ENCODE peak calls at places on chromosomes 12 and 14, in four cellular contexts. One of them, this sample, is unnamed.

GRCh38 chr12:3149505-3150307 is 72.5 kb downstream of the TSPAN9 start:
- DNase-seq in brain microvascular endothelial cell: no peak
- DNase-seq in upper lobe of right lung: peak
- DNase-seq in psoas muscle: no peak
- DNase-seq in this sample: no peak

GRCh38 chr12:62840311-62840710 is 94.6 kb downstream of the PPM1H start:
- DNase-seq in brain microvascular endothelial cell: no peak
- DNase-seq in upper lobe of right lung: no peak
- DNase-seq in psoas muscle: no peak
- DNase-seq in this sample: no peak

GRCh38 chr12:116319316-116319715 is 41.8 kb upstream of the MED13L start:
- DNase-seq in brain microvascular endothelial cell: no peak
- DNase-seq in upper lobe of right lung: no peak
- DNase-seq in psoas muscle: no peak
- DNase-seq in this sample: no peak

GRCh38 chr12:67818379-67819001 is 169.9 kb downstream of the DYRK2 start:
- DNase-seq in brain microvascular endothelial cell: no peak
- DNase-seq in upper lobe of right lung: no peak
- DNase-seq in psoas muscle: no peak
- DNase-seq in this sample: no peak

GRCh38 chr14:22113401-22113800 is 439.8 kb upstream of the OR4E1 start:
- DNase-seq in brain microvascular endothelial cell: no peak
- DNase-seq in upper lobe of right lung: no peak
- DNase-seq in psoas muscle: no peak
- DNase-seq in this sample: no peak

GRCh38 chr12:11174022-11174421 is 3.0 kb downstream of the SMIM10L1 start:
- DNase-seq in brain microvascular endothelial cell: no peak
- DNase-seq in upper lobe of right lung: no peak
- DNase-seq in psoas muscle: no peak
- DNase-seq in this sample: no peak

GRCh38 chr12:16955083-16955657 is 349.2 kb upstream of the LMO3 start:
- DNase-seq in brain microvascular endothelial cell: no peak
- DNase-seq in upper lobe of right lung: no peak
- DNase-seq in psoas muscle: no peak
- DNase-seq in this sample: no peak

GRCh38 chr12:100360450-100360849 is 3.6 kb downstream of the SLC17A8 start:
- DNase-seq in brain microvascular endothelial cell: no peak
- DNase-seq in upper lobe of right lung: no peak
- DNase-seq in psoas muscle: no peak
- DNase-seq in this sample: no peak

GRCh38 chr12:28975564-28976340 is 173.3 kb upstream of the FAR2 start:
- DNase-seq in brain microvascular endothelial cell: no peak
- DNase-seq in upper lobe of right lung: no peak
- DNase-seq in psoas muscle: no peak
- DNase-seq in this sample: no peak

GRCh38 chr12:12010277-12011031 is 60.3 kb upstream of the BCL2L14 start:
- DNase-seq in brain microvascular endothelial cell: peak
- DNase-seq in upper lobe of right lung: peak
- DNase-seq in psoas muscle: peak
- DNase-seq in this sample: peak

GRCh38 chr12:128829870-128830504 is 6.2 kb upstream of the SLC15A4 start:
- DNase-seq in brain microvascular endothelial cell: no peak
- DNase-seq in upper lobe of right lung: no peak
- DNase-seq in psoas muscle: no peak
- DNase-seq in this sample: no peak

GRCh38 chr12:40203060-40203430 is 21.8 kb upstream of the LRRK2 start:
- DNase-seq in brain microvascular endothelial cell: no peak
- DNase-seq in upper lobe of right lung: no peak
- DNase-seq in psoas muscle: no peak
- DNase-seq in this sample: no peak

GRCh38 chr12:127145929-127146789 is 1120.8 kb upstream of the TMEM132C start:
- DNase-seq in brain microvascular endothelial cell: peak
- DNase-seq in upper lobe of right lung: peak
- DNase-seq in psoas muscle: peak
- DNase-seq in this sample: peak

GRCh38 chr12:106226884-106227640 is 20.8 kb downstream of the CKAP4 start:
- DNase-seq in brain microvascular endothelial cell: peak
- DNase-seq in upper lobe of right lung: no peak
- DNase-seq in psoas muscle: no peak
- DNase-seq in this sample: no peak

GRCh38 chr12:94172031-94172430 is 23.7 kb downstream of the PLXNC1 start:
- DNase-seq in brain microvascular endothelial cell: peak
- DNase-seq in upper lobe of right lung: no peak
- DNase-seq in psoas muscle: no peak
- DNase-seq in this sample: no peak

GRCh38 chr12:6345319-6346071 is 3.6 kb upstream of the TNFRSF1A start:
- DNase-seq in brain microvascular endothelial cell: peak
- DNase-seq in upper lobe of right lung: no peak
- DNase-seq in psoas muscle: no peak
- DNase-seq in this sample: no peak

GRCh38 chr12:64400041-64400440 is 4.2 kb upstream of the XPOT start:
- DNase-seq in brain microvascular endothelial cell: peak
- DNase-seq in upper lobe of right lung: no peak
- DNase-seq in psoas muscle: no peak
- DNase-seq in this sample: no peak

GRCh38 chr12:124517260-124518050 is 50.0 kb downstream of the NCOR2 start:
- DNase-seq in brain microvascular endothelial cell: no peak
- DNase-seq in upper lobe of right lung: peak
- DNase-seq in psoas muscle: peak
- DNase-seq in this sample: no peak

GRCh38 chr12:52871291-52871961 is 22.6 kb upstream of the KRT78 start:
- DNase-seq in brain microvascular endothelial cell: peak
- DNase-seq in upper lobe of right lung: no peak
- DNase-seq in psoas muscle: no peak
- DNase-seq in this sample: peak

GRCh38 chr12:6700646-6701051 is at the start of gene PIANP:
- DNase-seq in brain microvascular endothelial cell: no peak
- DNase-seq in upper lobe of right lung: peak
- DNase-seq in psoas muscle: peak
- DNase-seq in this sample: no peak

GRCh38 chr14:56482306-56482705 is 97.3 kb upstream of the TMEM260 start:
- DNase-seq in brain microvascular endothelial cell: peak
- DNase-seq in upper lobe of right lung: no peak
- DNase-seq in psoas muscle: no peak
- DNase-seq in this sample: no peak

GRCh38 chr14:23061995-23062394 is 4.7 kb upstream of the CDH24 start:
- DNase-seq in brain microvascular endothelial cell: peak
- DNase-seq in upper lobe of right lung: no peak
- DNase-seq in psoas muscle: peak
- DNase-seq in this sample: peak

GRCh38 chr12:54657048-54657696 is 9.0 kb upstream of the DCD start:
- DNase-seq in brain microvascular endothelial cell: no peak
- DNase-seq in upper lobe of right lung: no peak
- DNase-seq in psoas muscle: no peak
- DNase-seq in this sample: no peak

GRCh38 chr14:72528059-72528950 is 365.6 kb downstream of the DPF3 start:
- DNase-seq in brain microvascular endothelial cell: peak
- DNase-seq in upper lobe of right lung: no peak
- DNase-seq in psoas muscle: no peak
- DNase-seq in this sample: no peak

DNA sequence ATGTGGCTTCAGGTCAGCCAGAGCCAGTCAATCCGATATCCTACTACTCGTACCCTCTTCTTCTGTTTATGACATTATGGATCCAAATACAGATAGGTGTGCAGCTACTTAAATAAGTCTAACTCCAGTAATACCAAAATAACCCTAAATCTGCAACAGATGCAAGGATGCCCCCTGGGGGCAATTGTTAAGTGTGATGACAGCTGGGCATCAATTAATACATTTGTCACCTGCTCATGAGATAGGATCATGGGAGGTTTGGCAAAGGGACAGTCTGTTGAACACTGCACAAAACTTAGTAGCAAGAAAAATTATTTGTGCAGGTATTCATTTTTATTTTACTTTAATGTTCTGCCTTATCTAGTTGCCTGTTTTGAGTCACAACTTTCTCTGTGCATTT is 83.2 kb downstream of the SLC38A6 start:
- DNase-seq in brain microvascular endothelial cell: no peak
- DNase-seq in upper lobe of right lung: no peak
- DNase-seq in psoas muscle: no peak
- DNase-seq in this sample: no peak
- TF ChIP-seq CTCF in brain microvascular endothelial cell: no peak
- TF ChIP-seq CTCF in upper lobe of right lung: no peak
- TF ChIP-seq CTCF in psoas muscle: no peak
- TF ChIP-seq CTCF in this sample: no peak

DNA sequence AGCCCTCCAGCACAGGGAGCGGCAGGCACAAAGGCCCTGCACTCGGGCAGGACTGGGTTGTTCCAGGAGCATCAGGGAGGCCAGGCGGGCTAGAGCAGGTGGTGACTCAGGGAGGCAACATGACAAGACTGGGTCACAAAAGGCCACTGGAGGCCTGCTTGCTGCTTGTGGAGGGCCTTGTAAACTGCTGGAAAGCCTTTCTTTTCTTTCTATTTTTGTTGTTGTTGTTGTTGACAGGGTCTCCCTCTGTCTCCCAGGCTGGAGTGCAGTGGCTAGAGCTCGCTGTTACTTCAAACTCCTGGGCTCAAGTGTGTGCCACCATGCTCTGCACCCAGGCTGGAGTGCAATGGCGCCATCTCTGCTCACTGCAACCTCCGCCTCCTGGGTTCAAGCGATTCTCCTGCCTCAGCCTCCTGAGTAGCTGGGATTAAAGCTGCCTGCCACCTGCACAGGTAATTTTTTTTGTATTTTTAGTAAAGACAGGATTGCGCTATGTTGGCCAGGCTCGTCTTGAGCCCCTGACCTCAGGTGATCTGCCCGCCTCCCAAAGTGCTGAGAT is 11.8 kb upstream of the RCOR1 start:
- DNase-seq in brain microvascular endothelial cell: no peak
- DNase-seq in upper lobe of right lung: no peak
- DNase-seq in psoas muscle: no peak
- DNase-seq in this sample: no peak
- TF ChIP-seq CTCF in brain microvascular endothelial cell: no peak
- TF ChIP-seq CTCF in upper lobe of right lung: no peak
- TF ChIP-seq CTCF in psoas muscle: no peak
- TF ChIP-seq CTCF in this sample: no peak

GRCh38 chr14:103746706-103747105 is 31.1 kb downstream of the ZFYVE21 start:
- DNase-seq in brain microvascular endothelial cell: peak
- DNase-seq in upper lobe of right lung: no peak
- DNase-seq in psoas muscle: no peak
- DNase-seq in this sample: no peak

GRCh38 chr14:103749452-103749851 is 33.8 kb downstream of the ZFYVE21 start:
- DNase-seq in brain microvascular endothelial cell: no peak
- DNase-seq in upper lobe of right lung: no peak
- DNase-seq in psoas muscle: no peak
- DNase-seq in this sample: no peak

GRCh38 chr14:103753809-103754208 is 38.2 kb downstream of the ZFYVE21 start:
- DNase-seq in brain microvascular endothelial cell: no peak
- DNase-seq in upper lobe of right lung: no peak
- DNase-seq in psoas muscle: no peak
- DNase-seq in this sample: no peak

GRCh38 chr14:103748539-103748867 is 32.9 kb downstream of the ZFYVE21 start:
- DNase-seq in brain microvascular endothelial cell: no peak
- DNase-seq in upper lobe of right lung: no peak
- DNase-seq in psoas muscle: no peak
- DNase-seq in this sample: no peak

DNA sequence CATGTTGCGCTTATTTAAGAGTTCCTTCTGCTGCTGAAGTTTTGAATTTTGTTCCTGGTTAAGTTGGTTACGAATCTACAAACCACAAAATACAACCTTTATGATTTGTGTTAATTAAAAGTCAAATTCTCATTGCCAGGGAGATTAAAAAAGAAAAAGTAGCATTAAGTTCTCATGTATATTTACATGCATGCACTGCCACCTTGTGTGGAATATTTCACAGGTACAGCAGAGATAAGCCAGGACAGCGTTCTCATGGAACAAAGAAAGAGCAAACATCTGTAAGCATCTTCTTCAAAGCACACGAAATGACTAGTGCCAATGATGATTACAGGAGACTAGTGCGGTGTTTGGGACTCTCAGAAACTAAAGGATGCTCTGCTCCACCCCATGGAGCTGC is 34.2 kb downstream of the ZFYVE21 start:
- DNase-seq in brain microvascular endothelial cell: no peak
- DNase-seq in upper lobe of right lung: no peak
- DNase-seq in psoas muscle: no peak
- DNase-seq in this sample: no peak
- TF ChIP-seq CTCF in brain microvascular endothelial cell: no peak
- TF ChIP-seq CTCF in upper lobe of right lung: no peak
- TF ChIP-seq CTCF in psoas muscle: peak
- TF ChIP-seq CTCF in this sample: no peak

GRCh38 chr12:84826925-84827324 is 85.7 kb downstream of the SLC6A15 start:
- DNase-seq in brain microvascular endothelial cell: no peak
- DNase-seq in upper lobe of right lung: no peak
- DNase-seq in psoas muscle: no peak
- DNase-seq in this sample: no peak

GRCh38 chr12:84822541-84822940 is 90.1 kb downstream of the SLC6A15 start:
- DNase-seq in brain microvascular endothelial cell: peak
- DNase-seq in upper lobe of right lung: no peak
- DNase-seq in psoas muscle: no peak
- DNase-seq in this sample: no peak

DNA sequence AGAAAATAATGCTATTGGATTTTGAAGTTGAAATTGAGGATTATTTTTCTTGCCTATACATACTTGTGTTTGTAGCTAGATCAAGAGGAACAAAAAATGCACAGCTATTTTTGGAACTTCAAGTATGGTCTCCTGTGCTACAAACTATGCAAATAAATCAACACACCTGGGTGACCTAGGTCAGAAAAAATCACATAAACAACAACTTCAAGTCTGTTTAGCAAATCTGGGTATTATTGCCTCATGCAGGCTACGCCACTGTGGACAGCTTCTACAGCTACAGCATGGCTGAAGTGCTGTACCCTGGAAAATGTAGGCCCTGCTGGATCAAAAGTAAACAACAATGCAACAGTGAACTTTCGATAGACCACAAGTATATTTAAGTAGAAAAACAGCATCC is 87.5 kb downstream of the SLC6A15 start:
- DNase-seq in brain microvascular endothelial cell: no peak
- DNase-seq in upper lobe of right lung: no peak
- DNase-seq in psoas muscle: no peak
- DNase-seq in this sample: no peak
- TF ChIP-seq CTCF in brain microvascular endothelial cell: no peak
- TF ChIP-seq CTCF in upper lobe of right lung: no peak
- TF ChIP-seq CTCF in psoas muscle: no peak
- TF ChIP-seq CTCF in this sample: no peak

GRCh38 chr12:61521258-61521657 is 738.9 kb upstream of the USP15 start:
- DNase-seq in brain microvascular endothelial cell: no peak
- DNase-seq in upper lobe of right lung: no peak
- DNase-seq in psoas muscle: no peak
- DNase-seq in this sample: no peak
- TF ChIP-seq CTCF in brain microvascular endothelial cell: no peak
- TF ChIP-seq CTCF in upper lobe of right lung: no peak
- TF ChIP-seq CTCF in psoas muscle: no peak
- TF ChIP-seq CTCF in this sample: no peak

GRCh38 chr12:109944975-109945374 is 44.9 kb downstream of the TCHP start:
- DNase-seq in brain microvascular endothelial cell: peak
- DNase-seq in upper lobe of right lung: no peak
- DNase-seq in psoas muscle: no peak
- DNase-seq in this sample: no peak
- TF ChIP-seq CTCF in brain microvascular endothelial cell: peak
- TF ChIP-seq CTCF in upper lobe of right lung: no peak
- TF ChIP-seq CTCF in psoas muscle: no peak
- TF ChIP-seq CTCF in this sample: no peak

This sample was measured in AG09319.